ENCODE peak calls at places on chromosome 10, in six cellular contexts. Z, V, L, N, D and I are unnamed samples.

GRCh38 chr10:125120046-125120710 is 40.2 kb downstream of the CTBP2 start:
- DNase-seq in Z (no peak), V (peak), L (no peak), N (no peak), D (no peak), I (no peak)

GRCh38 chr10:13404791-13405190 is 56.7 kb upstream of the SEPHS1 start:
- DNase-seq in Z (no peak), V (no peak), L (no peak), N (no peak), D (no peak), I (no peak)

GRCh38 chr10:73251683-73252444 is 580 bp downstream of the MRPS16 start:
- DNase-seq in Z (no peak), V (peak), L (no peak), N (no peak), D (no peak), I (no peak)

GRCh38 chr10:32923849-32924248 is 34.2 kb downstream of the ITGB1 start:
- DNase-seq in Z (no peak), V (no peak), L (no peak), N (no peak), D (no peak), I (no peak)

GRCh38 chr10:100882681-100883321 is 30.0 kb upstream of the SLF2 start:
- DNase-seq in Z (no peak), V (peak), L (peak), N (no peak), D (no peak), I (no peak)

GRCh38 chr10:45044290-45044689 is 43.6 kb downstream of the ZNF22 start:
- DNase-seq in Z (no peak), V (peak), L (no peak), N (no peak), D (no peak), I (no peak)

GRCh38 chr10:44364566-44364965 is 20.3 kb downstream of the CXCL12 start:
- DNase-seq in Z (no peak), V (no peak), L (no peak), N (no peak), D (no peak), I (no peak)

GRCh38 chr10:98611432-98611831 is 164.7 kb upstream of the HPS1 start:
- DNase-seq in Z (no peak), V (no peak), L (no peak), N (no peak), D (no peak), I (no peak)

GRCh38 chr10:101036726-101037125 is 5.7 kb downstream of the SFXN3 start:
- DNase-seq in Z (no peak), V (no peak), L (no peak), N (no peak), D (no peak), I (no peak)